ENCODE peak calls at places on chromosome 2, in ten cellular contexts. G is progenitor cell of endocrine pancreas; X is choroid plexus epithelial cell; Z is left ventricle myocardium inferior; H is lower lobe of right lung; C is GM13977; F is tibial nerve; W is nephron progenitor cell; T is CD8-positive, alpha-beta T cell; V is colonic mucosa. Y is an unnamed sample.

GRCh38 chr2:86366651-86367500 is 29.4 kb upstream of the REEP1 start:
- DNase-seq in X (no peak), C (no peak), F (no peak), G (no peak), V (no peak), T (no peak), Z (no peak), H (no peak), W (no peak), Y (no peak)

GRCh38 chr2:156340377-156340776 is 7.9 kb upstream of the NR4A2 start:
- DNase-seq in C (no peak), G (no peak), W (no peak), Z (no peak), H (no peak), V (no peak), T (no peak), X (no peak), F (no peak), Y (no peak)

GRCh38 chr2:118292991-118293390 is 204.7 kb downstream of the INSIG2 start:
- DNase-seq in F (no peak), C (no peak), X (no peak), V (no peak), Z (no peak), T (no peak), G (no peak), H (no peak), W (no peak), Y (no peak)

GRCh38 chr2:176646033-176646615 is 376.9 kb downstream of the MTX2 start:
- DNase-seq in C (no peak), F (no peak), G (no peak), H (no peak), V (no peak), W (no peak), X (no peak), Z (no peak), T (no peak), Y (no peak)

GRCh38 chr2:139872503-139872902 is 1092.3 kb upstream of the NXPH2 start:
- DNase-seq in G (no peak), H (no peak), T (no peak), V (no peak), F (no peak), X (no peak), Z (no peak), W (no peak), C (no peak), Y (no peak)

GRCh38 chr2:36655456-36655855 is 41.1 kb upstream of the VIT start:
- DNase-seq in F (no peak), T (no peak), Z (no peak), G (no peak), H (no peak), V (no peak), W (no peak), X (no peak), C (no peak), Y (no peak)

GRCh38 chr2:235765181-235765820 is 271.5 kb downstream of the AGAP1 start:
- DNase-seq in Z (no peak), C (no peak), W (no peak), V (no peak), F (no peak), X (peak), T (no peak), H (no peak), G (no peak), Y (no peak)

GRCh38 chr2:3376821-3377220 is 797 bp downstream of the EIPR1 start:
- DNase-seq in X (no peak), G (no peak), H (no peak), T (no peak), C (no peak), V (no peak), F (no peak), Z (no peak), W (no peak), Y (no peak)

GRCh38 chr2:82001614-82002013 is 1697.1 kb upstream of the LRRTM1 start:
- DNase-seq in X (no peak), C (no peak), G (no peak), T (no peak), H (no peak), F (no peak), V (no peak), Z (no peak), W (no peak), Y (no peak)

GRCh38 chr2:163778045-163778753 is 42.4 kb upstream of the FIGN start:
- DNase-seq in G (no peak), F (no peak), X (peak), V (no peak), Z (no peak), T (no peak), W (no peak), H (no peak), C (no peak), Y (no peak)

GRCh38 chr2:45353879-45354278 is 257.2 kb downstream of the SRBD1 start:
- DNase-seq in X (peak), T (no peak), F (no peak), H (no peak), Z (no peak), W (no peak), V (no peak), C (no peak), G (no peak), Y (no peak)

GRCh38 chr2:234828382-234829073 is 123.3 kb upstream of the SH3BP4 start:
- DNase-seq in V (no peak), Z (no peak), G (no peak), F (no peak), T (no peak), W (no peak), H (no peak), C (no peak), X (no peak), Y (no peak)

GRCh38 chr2:96205238-96205637 is 3.4 kb downstream of the STARD7 start:
- DNase-seq in X (no peak), H (no peak), F (no peak), G (no peak), W (no peak), Z (no peak), T (no peak), V (no peak), C (no peak), Y (no peak)

GRCh38 chr2:30031184-30031583 is 109.8 kb upstream of the ALK start:
- DNase-seq in H (no peak), W (no peak), X (no peak), G (no peak), Z (no peak), T (no peak), F (no peak), C (no peak), V (no peak), Y (no peak)

GRCh38 chr2:195820373-195820772 is 163.3 kb downstream of the SLC39A10 start:
- DNase-seq in H (no peak), Z (no peak), F (no peak), T (no peak), G (no peak), X (peak), W (no peak), V (no peak), C (no peak), Y (no peak)

GRCh38 chr2:144370937-144371584 is 148.9 kb downstream of the ZEB2 start:
- DNase-seq in G (no peak), C (no peak), W (no peak), X (peak), V (no peak), H (no peak), Z (no peak), F (no peak), T (no peak), Y (no peak)

GRCh38 chr2:29811378-29811777 is 110.0 kb downstream of the ALK start:
- DNase-seq in T (no peak), W (no peak), H (no peak), V (no peak), F (no peak), G (no peak), X (peak), Z (no peak), C (no peak), Y (no peak)

GRCh38 chr2:218081695-218082094 is 12.6 kb downstream of the RUFY4 start:
- DNase-seq in H (no peak), W (no peak), Z (no peak), F (no peak), V (no peak), G (no peak), X (peak), T (no peak), C (no peak), Y (no peak)

GRCh38 chr2:166802475-166802874 is 85.8 kb upstream of the XIRP2 start:
- DNase-seq in T (no peak), V (no peak), C (no peak), X (no peak), F (no peak), H (no peak), G (no peak), Z (no peak), W (no peak), Y (no peak)

GRCh38 chr2:184169366-184169765 is 429.0 kb upstream of the ZNF804A start:
- DNase-seq in Z (no peak), T (no peak), G (no peak), X (no peak), V (no peak), C (no peak), H (no peak), F (no peak), W (no peak), Y (no peak)

GRCh38 chr2:117968724-117969121 is 45.1 kb downstream of the CCDC93 start:
- DNase-seq in T (no peak), H (no peak), Z (no peak), W (no peak), G (no peak), V (no peak), X (no peak), C (no peak), F (no peak), Y (no peak)

GRCh38 chr2:50658883-50659282 is 373.0 kb downstream of the NRXN1 start:
- DNase-seq in V (no peak), Z (no peak), H (no peak), G (no peak), F (no peak), T (no peak), C (no peak), W (no peak), X (no peak), Y (no peak)

GRCh38 chr2:62938126-62938525 is 112.5 kb upstream of the OTX1 start:
- DNase-seq in W (no peak), F (no peak), Z (no peak), T (no peak), C (no peak), G (no peak), H (no peak), X (no peak), V (no peak), Y (no peak)

GRCh38 chr2:78202986-78203670 is 681.0 kb upstream of the LRRTM4 start:
- DNase-seq in G (no peak), W (no peak), F (no peak), T (no peak), H (no peak), V (no peak), X (no peak), C (no peak), Z (no peak), Y (no peak)

GRCh38 chr2:74502147-74502719 is 2.8 kb upstream of the LBX2 start:
- DNase-seq in T (no peak), F (no peak), V (peak), C (peak), H (peak), G (no peak), W (peak), X (no peak), Z (no peak), Y (no peak)

DNA sequence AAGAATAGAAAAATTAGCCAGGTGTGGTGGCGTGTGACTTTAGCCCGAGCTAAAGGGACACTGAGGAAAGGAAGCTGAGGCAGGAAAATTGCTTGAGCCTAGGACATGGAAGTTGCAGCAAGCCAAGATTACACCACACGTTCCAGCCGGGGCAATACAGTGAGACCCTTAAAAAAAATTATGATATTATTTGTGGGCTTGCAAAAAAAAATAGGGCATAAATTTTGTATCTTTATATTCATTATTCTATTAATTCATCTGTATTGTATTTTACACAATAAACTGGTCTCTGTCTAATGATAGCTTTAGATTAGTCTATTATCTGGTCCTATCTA is 18.1 kb downstream of the ORC2 start:
- DNase-seq in F (no peak), C (no peak), W (no peak), H (no peak), V (no peak), X (no peak), T (no peak), G (no peak), Z (no peak), Y (no peak)
- TF ChIP-seq CTCF in F (no peak), C (no peak), W (no peak), H (no peak), V (no peak), X (no peak), T (no peak), G (no peak), Z (no peak), Y (no peak)

DNA sequence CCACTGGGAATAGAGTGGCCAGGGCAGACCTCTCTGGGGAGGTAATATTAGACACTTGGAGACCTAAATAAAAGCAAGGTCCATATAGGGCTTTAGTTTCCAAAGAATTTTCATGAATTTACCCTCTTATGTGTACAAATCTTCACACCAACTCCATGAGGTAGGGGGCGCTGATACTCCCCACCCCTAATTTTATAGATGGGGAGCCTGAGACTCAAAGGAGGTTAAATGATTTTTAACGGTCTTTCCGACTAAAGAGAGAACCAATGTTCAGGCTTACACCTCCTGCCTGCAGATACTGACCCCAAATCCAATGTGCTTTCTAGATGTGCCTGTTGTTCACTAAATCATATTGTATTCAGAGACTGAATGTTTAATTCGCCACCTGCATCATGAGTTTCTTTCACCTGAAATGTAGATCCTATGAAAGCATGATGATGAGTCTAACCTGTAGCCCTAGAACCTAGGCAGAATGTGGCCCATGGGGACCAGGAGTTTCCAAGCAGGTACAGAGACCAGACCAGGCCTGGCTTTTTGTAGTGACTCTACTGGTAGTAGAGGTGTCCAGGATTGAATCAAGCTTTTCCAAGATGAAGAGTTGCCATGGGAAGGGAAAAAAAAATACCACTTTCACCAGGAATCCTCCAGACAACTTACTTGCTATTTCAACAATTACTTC is 16.8 kb upstream of the PAX3 start:
- DNase-seq in T (no peak), F (no peak), H (no peak), C (peak), X (no peak), W (peak), Z (no peak), G (no peak), V (no peak), Y (no peak)
- TF ChIP-seq CTCF in T (no peak), F (no peak), H (no peak), C (peak), X (no peak), W (peak), Z (no peak), G (peak), V (no peak), Y (no peak)

GRCh38 chr2:48018480-48018879 is 112.2 kb upstream of the FBXO11 start:
- DNase-seq in F (no peak), Z (no peak), H (no peak), C (no peak), W (no peak), X (no peak), G (no peak), V (no peak), T (no peak), Y (no peak)

GRCh38 chr2:48017136-48017535 is 110.8 kb upstream of the FBXO11 start:
- DNase-seq in Z (no peak), X (no peak), H (no peak), G (no peak), C (no peak), W (no peak), V (no peak), F (no peak), T (no peak), Y (no peak)

DNA sequence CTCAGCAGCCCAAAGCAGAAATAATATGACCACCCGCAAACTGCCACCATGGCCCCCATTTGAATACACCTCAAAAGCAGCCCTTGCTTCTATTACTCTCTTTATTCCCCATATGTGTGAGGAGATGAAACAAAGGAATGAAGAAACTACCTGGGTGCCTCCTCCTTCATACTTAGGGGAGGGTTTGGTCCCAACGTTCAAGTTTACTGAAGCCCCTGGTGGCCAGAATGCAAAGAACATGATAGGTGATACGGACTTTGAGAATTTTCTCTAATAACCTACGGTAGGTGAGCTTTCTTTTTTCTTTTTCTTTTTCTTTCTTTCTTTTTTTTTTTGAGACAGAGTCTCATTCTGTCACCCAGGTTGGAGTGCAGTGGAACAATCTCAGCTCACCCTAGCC is 110.3 kb upstream of the FBXO11 start:
- DNase-seq in T (no peak), V (no peak), H (no peak), Z (no peak), X (peak), F (no peak), G (no peak), W (no peak), C (no peak), Y (no peak)
- TF ChIP-seq CTCF in T (no peak), V (no peak), H (no peak), Z (no peak), X (peak), F (no peak), G (peak), W (peak), C (no peak), Y (no peak)

GRCh38 chr2:232810444-232810843 is 34.1 kb upstream of the KCNJ13 start:
- DNase-seq in X (no peak), Z (no peak), V (no peak), G (no peak), H (no peak), W (no peak), F (no peak), C (no peak), T (no peak), Y (no peak)

DNA sequence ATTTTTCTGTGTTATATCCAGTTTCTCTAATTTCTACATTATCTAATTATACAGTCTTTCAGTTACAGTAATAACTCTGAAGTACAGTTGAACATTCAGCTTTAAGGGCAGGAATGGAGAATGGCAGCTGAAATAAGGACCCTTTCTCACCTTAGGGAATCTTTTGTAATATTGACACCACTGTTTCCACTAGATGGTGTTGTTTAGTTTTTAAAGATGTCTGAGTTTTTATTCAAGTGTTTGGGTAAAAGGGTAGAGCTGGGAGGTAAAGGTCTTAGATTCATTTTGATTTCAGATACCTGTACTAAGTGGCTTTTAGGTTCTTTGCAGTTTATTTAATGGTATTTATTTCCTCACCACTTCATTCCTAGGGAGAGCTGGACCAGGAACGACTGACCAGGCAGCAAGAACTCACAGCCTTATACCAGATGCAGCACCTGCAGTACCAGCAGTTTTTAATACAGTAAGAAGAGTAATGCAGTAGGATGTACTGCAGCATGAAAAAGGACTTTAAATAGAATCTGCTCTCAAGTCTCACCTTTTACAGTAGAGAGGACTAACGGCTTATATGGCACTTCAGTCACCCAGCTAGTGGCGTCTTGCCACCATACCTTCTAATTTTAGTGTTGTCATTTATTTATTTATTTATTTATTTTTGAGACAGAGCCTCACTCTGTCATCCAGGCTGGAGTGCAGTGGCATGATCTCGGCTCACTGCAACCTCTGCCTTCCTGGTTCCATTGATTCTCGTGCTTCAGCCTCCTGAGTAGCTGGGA is 33.2 kb upstream of the KCNJ13 start:
- DNase-seq in F (no peak), V (no peak), W (no peak), T (no peak), Z (peak), G (no peak), H (no peak), X (peak), C (no peak), Y (no peak)
- TF ChIP-seq CTCF in F (no peak), V (no peak), W (no peak), T (no peak), Z (no peak), G (no peak), H (no peak), X (no peak), C (no peak), Y (no peak)

GRCh38 chr2:232879618-232880494 is 9.8 kb downstream of the SNORC start:
- DNase-seq in X (no peak), V (no peak), W (no peak), T (no peak), H (peak), C (no peak), F (peak), G (no peak), Z (peak), Y (no peak)
- TF ChIP-seq CTCF in X (no peak), V (no peak), W (no peak), T (no peak), H (no peak), C (no peak), F (no peak), G (no peak), Z (no peak), Y (no peak)

GRCh38 chr2:191970867-191971266 is 124.0 kb upstream of the CAVIN2 start:
- DNase-seq in Z (no peak), X (no peak), C (no peak), T (no peak), H (no peak), G (no peak), V (no peak), W (no peak), F (no peak), Y (no peak)
- TF ChIP-seq CTCF in Z (no peak), X (no peak), C (no peak), T (no peak), H (no peak), G (no peak), V (no peak), W (no peak), F (no peak), Y (no peak)

GRCh38 chr2:222860740-222861410 is at the start of gene ACSL3:
- DNase-seq in X (peak), V (peak), G (peak), H (peak), F (peak), Z (peak), W (peak), T (peak), C (peak), Y (peak)
- TF ChIP-seq CTCF in X (no peak), V (no peak), G (peak), H (peak), F (peak), Z (no peak), W (no peak), T (no peak), C (no peak), Y (no peak)

GRCh38 chr2:17146358-17146757 is 371.9 kb downstream of the RAD51AP2 start:
- DNase-seq in W (no peak), T (no peak), H (no peak), Z (no peak), F (no peak), C (no peak), V (no peak), X (no peak), G (no peak), Y (no peak)

GRCh38 chr2:17149945-17150344 is 368.3 kb downstream of the RAD51AP2 start:
- DNase-seq in Z (no peak), V (no peak), T (no peak), G (no peak), H (no peak), C (no peak), W (no peak), F (no peak), X (no peak), Y (no peak)

GRCh38 chr2:17148298-17149228 is 369.7 kb downstream of the RAD51AP2 start:
- DNase-seq in C (no peak), G (no peak), X (peak), W (peak), F (no peak), H (peak), V (no peak), Z (no peak), T (no peak), Y (no peak)
- TF ChIP-seq CTCF in C (peak), G (peak), X (peak), W (peak), F (no peak), H (peak), V (no peak), Z (peak), T (no peak), Y (no peak)

DNA sequence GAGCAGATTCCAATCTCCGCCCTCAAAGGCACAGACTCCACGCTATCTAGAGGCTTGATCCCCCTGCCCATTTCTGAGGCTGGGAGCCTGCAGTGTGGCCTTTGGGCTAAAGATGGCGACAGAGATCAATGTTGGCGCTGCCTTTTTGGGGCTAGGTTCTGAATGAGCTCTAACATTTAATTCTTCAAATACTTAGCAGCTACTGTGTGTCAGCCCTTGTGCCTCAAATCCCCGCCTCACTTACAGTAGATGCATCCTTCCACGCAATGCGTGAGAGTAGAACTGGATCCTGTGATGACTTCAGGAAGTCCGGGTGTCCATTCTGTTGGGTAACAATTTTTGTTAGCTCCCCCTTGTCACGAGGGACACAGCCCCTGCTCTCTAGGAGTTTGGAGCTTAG is 12.4 kb downstream of the IL1F10 start:
- DNase-seq in W (peak), C (peak), H (peak), T (peak), V (peak), G (peak), X (peak), Z (no peak), F (no peak), Y (no peak)
- TF ChIP-seq CTCF in W (peak), C (peak), H (peak), T (peak), V (peak), G (peak), X (peak), Z (peak), F (peak), Y (no peak)

Y was measured in omental fat pad.